ENCODE peak calls at places on chromosome 7, in ten cellular contexts. One of them, this sample, is unnamed.

GRCh38 chr7:19920200-19920599 is 146.8 kb upstream of the TMEM196 start:
- DNase-seq in natural killer cell treated with Interleukin-12 subunit alpha and Interleukin-12 subunit beta and Interleukin-15 and Interleukin-18, amount 100 ng/mL, for 72 hours: no peak
- DNase-seq in fibroblast of mammary gland: peak
- DNase-seq in HCEC 1CT: peak
- DNase-seq in stimulated activated CD8-positive, alpha-beta memory T cell treated with anti-CD3 and anti-CD28 coated beads, Interleukin-7, amount 100 ng/mL, for 24 hours: no peak
- DNase-seq in RPMI8226: no peak
- DNase-seq in GM20000: no peak
- DNase-seq in right atrium auricular region: no peak
- DNase-seq in left colon: no peak
- DNase-seq in mammary epithelial cell: no peak
- DNase-seq in this sample: no peak

GRCh38 chr7:73828107-73828803 is 2.5 kb upstream of the CLDN4 start:
- DNase-seq in natural killer cell treated with Interleukin-12 subunit alpha and Interleukin-12 subunit beta and Interleukin-15 and Interleukin-18, amount 100 ng/mL, for 72 hours: peak
- DNase-seq in fibroblast of mammary gland: peak
- DNase-seq in HCEC 1CT: peak
- DNase-seq in stimulated activated CD8-positive, alpha-beta memory T cell treated with anti-CD3 and anti-CD28 coated beads, Interleukin-7, amount 100 ng/mL, for 24 hours: no peak
- DNase-seq in RPMI8226: no peak
- DNase-seq in GM20000: no peak
- DNase-seq in right atrium auricular region: no peak
- DNase-seq in left colon: peak
- DNase-seq in mammary epithelial cell: peak
- DNase-seq in this sample: peak

GRCh38 chr7:120990468-120991118 is 2.1 kb downstream of the CPED1 start:
- DNase-seq in natural killer cell treated with Interleukin-12 subunit alpha and Interleukin-12 subunit beta and Interleukin-15 and Interleukin-18, amount 100 ng/mL, for 72 hours: no peak
- DNase-seq in fibroblast of mammary gland: no peak
- DNase-seq in HCEC 1CT: peak
- DNase-seq in stimulated activated CD8-positive, alpha-beta memory T cell treated with anti-CD3 and anti-CD28 coated beads, Interleukin-7, amount 100 ng/mL, for 24 hours: no peak
- DNase-seq in RPMI8226: peak
- DNase-seq in GM20000: no peak
- DNase-seq in right atrium auricular region: no peak
- DNase-seq in left colon: no peak
- DNase-seq in mammary epithelial cell: no peak
- DNase-seq in this sample: no peak

GRCh38 chr7:114922151-114922651 is 307 bp downstream of the MDFIC start:
- DNase-seq in natural killer cell treated with Interleukin-12 subunit alpha and Interleukin-12 subunit beta and Interleukin-15 and Interleukin-18, amount 100 ng/mL, for 72 hours: peak
- DNase-seq in fibroblast of mammary gland: peak
- DNase-seq in HCEC 1CT: peak
- DNase-seq in stimulated activated CD8-positive, alpha-beta memory T cell treated with anti-CD3 and anti-CD28 coated beads, Interleukin-7, amount 100 ng/mL, for 24 hours: peak
- DNase-seq in RPMI8226: peak
- DNase-seq in GM20000: peak
- DNase-seq in right atrium auricular region: peak
- DNase-seq in left colon: peak
- DNase-seq in mammary epithelial cell: peak
- DNase-seq in this sample: peak

GRCh38 chr7:130286881-130287280 is 6.1 kb upstream of the CPA4 start:
- DNase-seq in natural killer cell treated with Interleukin-12 subunit alpha and Interleukin-12 subunit beta and Interleukin-15 and Interleukin-18, amount 100 ng/mL, for 72 hours: no peak
- DNase-seq in fibroblast of mammary gland: no peak
- DNase-seq in HCEC 1CT: no peak
- DNase-seq in stimulated activated CD8-positive, alpha-beta memory T cell treated with anti-CD3 and anti-CD28 coated beads, Interleukin-7, amount 100 ng/mL, for 24 hours: no peak
- DNase-seq in RPMI8226: peak
- DNase-seq in GM20000: no peak
- DNase-seq in right atrium auricular region: no peak
- DNase-seq in left colon: no peak
- DNase-seq in mammary epithelial cell: peak
- DNase-seq in this sample: no peak

GRCh38 chr7:42263971-42264370 is 27.0 kb upstream of the GLI3 start:
- DNase-seq in natural killer cell treated with Interleukin-12 subunit alpha and Interleukin-12 subunit beta and Interleukin-15 and Interleukin-18, amount 100 ng/mL, for 72 hours: no peak
- DNase-seq in fibroblast of mammary gland: no peak
- DNase-seq in HCEC 1CT: no peak
- DNase-seq in stimulated activated CD8-positive, alpha-beta memory T cell treated with anti-CD3 and anti-CD28 coated beads, Interleukin-7, amount 100 ng/mL, for 24 hours: no peak
- DNase-seq in RPMI8226: peak
- DNase-seq in GM20000: no peak
- DNase-seq in right atrium auricular region: no peak
- DNase-seq in left colon: no peak
- DNase-seq in mammary epithelial cell: no peak
- DNase-seq in this sample: no peak

GRCh38 chr7:70787275-70787674 is 344.7 kb upstream of the GALNT17 start:
- DNase-seq in natural killer cell treated with Interleukin-12 subunit alpha and Interleukin-12 subunit beta and Interleukin-15 and Interleukin-18, amount 100 ng/mL, for 72 hours: no peak
- DNase-seq in fibroblast of mammary gland: no peak
- DNase-seq in HCEC 1CT: no peak
- DNase-seq in stimulated activated CD8-positive, alpha-beta memory T cell treated with anti-CD3 and anti-CD28 coated beads, Interleukin-7, amount 100 ng/mL, for 24 hours: no peak
- DNase-seq in RPMI8226: no peak
- DNase-seq in GM20000: no peak
- DNase-seq in right atrium auricular region: no peak
- DNase-seq in left colon: no peak
- DNase-seq in mammary epithelial cell: no peak
- DNase-seq in this sample: no peak

GRCh38 chr7:130367836-130368235 is 12.5 kb upstream of the CPA1 start:
- DNase-seq in natural killer cell treated with Interleukin-12 subunit alpha and Interleukin-12 subunit beta and Interleukin-15 and Interleukin-18, amount 100 ng/mL, for 72 hours: no peak
- DNase-seq in fibroblast of mammary gland: no peak
- DNase-seq in HCEC 1CT: no peak
- DNase-seq in stimulated activated CD8-positive, alpha-beta memory T cell treated with anti-CD3 and anti-CD28 coated beads, Interleukin-7, amount 100 ng/mL, for 24 hours: no peak
- DNase-seq in RPMI8226: no peak
- DNase-seq in GM20000: no peak
- DNase-seq in right atrium auricular region: no peak
- DNase-seq in left colon: no peak
- DNase-seq in mammary epithelial cell: no peak
- DNase-seq in this sample: no peak

GRCh38 chr7:101924171-101924570 is 106.7 kb downstream of the CUX1 start:
- DNase-seq in natural killer cell treated with Interleukin-12 subunit alpha and Interleukin-12 subunit beta and Interleukin-15 and Interleukin-18, amount 100 ng/mL, for 72 hours: peak
- DNase-seq in fibroblast of mammary gland: peak
- DNase-seq in HCEC 1CT: peak
- DNase-seq in stimulated activated CD8-positive, alpha-beta memory T cell treated with anti-CD3 and anti-CD28 coated beads, Interleukin-7, amount 100 ng/mL, for 24 hours: no peak
- DNase-seq in RPMI8226: no peak
- DNase-seq in GM20000: no peak
- DNase-seq in right atrium auricular region: no peak
- DNase-seq in left colon: no peak
- DNase-seq in mammary epithelial cell: no peak
- DNase-seq in this sample: no peak

GRCh38 chr7:50962962-50963374 is 180.3 kb upstream of the GRB10 start:
- DNase-seq in natural killer cell treated with Interleukin-12 subunit alpha and Interleukin-12 subunit beta and Interleukin-15 and Interleukin-18, amount 100 ng/mL, for 72 hours: no peak
- DNase-seq in fibroblast of mammary gland: peak
- DNase-seq in HCEC 1CT: no peak
- DNase-seq in stimulated activated CD8-positive, alpha-beta memory T cell treated with anti-CD3 and anti-CD28 coated beads, Interleukin-7, amount 100 ng/mL, for 24 hours: no peak
- DNase-seq in RPMI8226: peak
- DNase-seq in GM20000: no peak
- DNase-seq in right atrium auricular region: no peak
- DNase-seq in left colon: peak
- DNase-seq in mammary epithelial cell: peak
- DNase-seq in this sample: peak

GRCh38 chr7:10022957-10023356 is 950.7 kb upstream of the PHF14 start:
- DNase-seq in natural killer cell treated with Interleukin-12 subunit alpha and Interleukin-12 subunit beta and Interleukin-15 and Interleukin-18, amount 100 ng/mL, for 72 hours: no peak
- DNase-seq in fibroblast of mammary gland: no peak
- DNase-seq in HCEC 1CT: no peak
- DNase-seq in stimulated activated CD8-positive, alpha-beta memory T cell treated with anti-CD3 and anti-CD28 coated beads, Interleukin-7, amount 100 ng/mL, for 24 hours: no peak
- DNase-seq in RPMI8226: no peak
- DNase-seq in GM20000: no peak
- DNase-seq in right atrium auricular region: no peak
- DNase-seq in left colon: no peak
- DNase-seq in mammary epithelial cell: no peak
- DNase-seq in this sample: peak

GRCh38 chr7:131636092-131636491 is 79.7 kb upstream of the PODXL start:
- DNase-seq in natural killer cell treated with Interleukin-12 subunit alpha and Interleukin-12 subunit beta and Interleukin-15 and Interleukin-18, amount 100 ng/mL, for 72 hours: no peak
- DNase-seq in fibroblast of mammary gland: no peak
- DNase-seq in HCEC 1CT: no peak
- DNase-seq in stimulated activated CD8-positive, alpha-beta memory T cell treated with anti-CD3 and anti-CD28 coated beads, Interleukin-7, amount 100 ng/mL, for 24 hours: no peak
- DNase-seq in RPMI8226: no peak
- DNase-seq in GM20000: no peak
- DNase-seq in right atrium auricular region: peak
- DNase-seq in left colon: no peak
- DNase-seq in mammary epithelial cell: no peak
- DNase-seq in this sample: no peak

GRCh38 chr7:103540986-103541385 is 95.0 kb upstream of the SLC26A5 start:
- DNase-seq in natural killer cell treated with Interleukin-12 subunit alpha and Interleukin-12 subunit beta and Interleukin-15 and Interleukin-18, amount 100 ng/mL, for 72 hours: no peak
- DNase-seq in fibroblast of mammary gland: no peak
- DNase-seq in HCEC 1CT: no peak
- DNase-seq in stimulated activated CD8-positive, alpha-beta memory T cell treated with anti-CD3 and anti-CD28 coated beads, Interleukin-7, amount 100 ng/mL, for 24 hours: no peak
- DNase-seq in RPMI8226: no peak
- DNase-seq in GM20000: no peak
- DNase-seq in right atrium auricular region: no peak
- DNase-seq in left colon: no peak
- DNase-seq in mammary epithelial cell: no peak
- DNase-seq in this sample: peak

GRCh38 chr7:17299477-17299991 is 1.1 kb downstream of the AHR start:
- DNase-seq in natural killer cell treated with Interleukin-12 subunit alpha and Interleukin-12 subunit beta and Interleukin-15 and Interleukin-18, amount 100 ng/mL, for 72 hours: no peak
- DNase-seq in fibroblast of mammary gland: no peak
- DNase-seq in HCEC 1CT: peak
- DNase-seq in stimulated activated CD8-positive, alpha-beta memory T cell treated with anti-CD3 and anti-CD28 coated beads, Interleukin-7, amount 100 ng/mL, for 24 hours: no peak
- DNase-seq in RPMI8226: peak
- DNase-seq in GM20000: peak
- DNase-seq in right atrium auricular region: no peak
- DNase-seq in left colon: peak
- DNase-seq in mammary epithelial cell: peak
- DNase-seq in this sample: no peak

GRCh38 chr7:30918676-30919075 is 7.0 kb downstream of the AQP1 start:
- DNase-seq in natural killer cell treated with Interleukin-12 subunit alpha and Interleukin-12 subunit beta and Interleukin-15 and Interleukin-18, amount 100 ng/mL, for 72 hours: no peak
- DNase-seq in fibroblast of mammary gland: no peak
- DNase-seq in HCEC 1CT: no peak
- DNase-seq in stimulated activated CD8-positive, alpha-beta memory T cell treated with anti-CD3 and anti-CD28 coated beads, Interleukin-7, amount 100 ng/mL, for 24 hours: no peak
- DNase-seq in RPMI8226: no peak
- DNase-seq in GM20000: no peak
- DNase-seq in right atrium auricular region: no peak
- DNase-seq in left colon: no peak
- DNase-seq in mammary epithelial cell: no peak
- DNase-seq in this sample: no peak

GRCh38 chr7:148264933-148265557 is 325.5 kb upstream of the C7orf33 start:
- DNase-seq in natural killer cell treated with Interleukin-12 subunit alpha and Interleukin-12 subunit beta and Interleukin-15 and Interleukin-18, amount 100 ng/mL, for 72 hours: no peak
- DNase-seq in fibroblast of mammary gland: peak
- DNase-seq in HCEC 1CT: peak
- DNase-seq in stimulated activated CD8-positive, alpha-beta memory T cell treated with anti-CD3 and anti-CD28 coated beads, Interleukin-7, amount 100 ng/mL, for 24 hours: no peak
- DNase-seq in RPMI8226: peak
- DNase-seq in GM20000: peak
- DNase-seq in right atrium auricular region: no peak
- DNase-seq in left colon: no peak
- DNase-seq in mammary epithelial cell: peak
- DNase-seq in this sample: no peak

GRCh38 chr7:14191686-14192098 is 202.2 kb upstream of the ETV1 start:
- DNase-seq in natural killer cell treated with Interleukin-12 subunit alpha and Interleukin-12 subunit beta and Interleukin-15 and Interleukin-18, amount 100 ng/mL, for 72 hours: no peak
- DNase-seq in fibroblast of mammary gland: peak
- DNase-seq in HCEC 1CT: peak
- DNase-seq in stimulated activated CD8-positive, alpha-beta memory T cell treated with anti-CD3 and anti-CD28 coated beads, Interleukin-7, amount 100 ng/mL, for 24 hours: no peak
- DNase-seq in RPMI8226: no peak
- DNase-seq in GM20000: no peak
- DNase-seq in right atrium auricular region: no peak
- DNase-seq in left colon: no peak
- DNase-seq in mammary epithelial cell: peak
- DNase-seq in this sample: no peak

GRCh38 chr7:19470031-19470430 is 238.8 kb downstream of the POLR1F start:
- DNase-seq in natural killer cell treated with Interleukin-12 subunit alpha and Interleukin-12 subunit beta and Interleukin-15 and Interleukin-18, amount 100 ng/mL, for 72 hours: no peak
- DNase-seq in fibroblast of mammary gland: peak
- DNase-seq in HCEC 1CT: peak
- DNase-seq in stimulated activated CD8-positive, alpha-beta memory T cell treated with anti-CD3 and anti-CD28 coated beads, Interleukin-7, amount 100 ng/mL, for 24 hours: no peak
- DNase-seq in RPMI8226: no peak
- DNase-seq in GM20000: no peak
- DNase-seq in right atrium auricular region: no peak
- DNase-seq in left colon: no peak
- DNase-seq in mammary epithelial cell: no peak
- DNase-seq in this sample: no peak

GRCh38 chr7:141654551-141654950 is 47.4 kb downstream of the DENND11 start:
- DNase-seq in natural killer cell treated with Interleukin-12 subunit alpha and Interleukin-12 subunit beta and Interleukin-15 and Interleukin-18, amount 100 ng/mL, for 72 hours: no peak
- DNase-seq in fibroblast of mammary gland: peak
- DNase-seq in HCEC 1CT: peak
- DNase-seq in stimulated activated CD8-positive, alpha-beta memory T cell treated with anti-CD3 and anti-CD28 coated beads, Interleukin-7, amount 100 ng/mL, for 24 hours: no peak
- DNase-seq in RPMI8226: peak
- DNase-seq in GM20000: peak
- DNase-seq in right atrium auricular region: no peak
- DNase-seq in left colon: peak
- DNase-seq in mammary epithelial cell: peak
- DNase-seq in this sample: peak

GRCh38 chr7:71604818-71605414 is 473.0 kb downstream of the GALNT17 start:
- DNase-seq in natural killer cell treated with Interleukin-12 subunit alpha and Interleukin-12 subunit beta and Interleukin-15 and Interleukin-18, amount 100 ng/mL, for 72 hours: no peak
- DNase-seq in fibroblast of mammary gland: no peak
- DNase-seq in HCEC 1CT: no peak
- DNase-seq in stimulated activated CD8-positive, alpha-beta memory T cell treated with anti-CD3 and anti-CD28 coated beads, Interleukin-7, amount 100 ng/mL, for 24 hours: no peak
- DNase-seq in RPMI8226: no peak
- DNase-seq in GM20000: no peak
- DNase-seq in right atrium auricular region: no peak
- DNase-seq in left colon: no peak
- DNase-seq in mammary epithelial cell: no peak
- DNase-seq in this sample: no peak

GRCh38 chr7:45594780-45595535 is 20.8 kb downstream of the ADCY1 start:
- DNase-seq in natural killer cell treated with Interleukin-12 subunit alpha and Interleukin-12 subunit beta and Interleukin-15 and Interleukin-18, amount 100 ng/mL, for 72 hours: peak
- DNase-seq in fibroblast of mammary gland: no peak
- DNase-seq in HCEC 1CT: no peak
- DNase-seq in stimulated activated CD8-positive, alpha-beta memory T cell treated with anti-CD3 and anti-CD28 coated beads, Interleukin-7, amount 100 ng/mL, for 24 hours: no peak
- DNase-seq in RPMI8226: no peak
- DNase-seq in GM20000: no peak
- DNase-seq in right atrium auricular region: peak
- DNase-seq in left colon: no peak
- DNase-seq in mammary epithelial cell: no peak
- DNase-seq in this sample: no peak

GRCh38 chr7:45689011-45689796 is 115.0 kb downstream of the ADCY1 start:
- DNase-seq in natural killer cell treated with Interleukin-12 subunit alpha and Interleukin-12 subunit beta and Interleukin-15 and Interleukin-18, amount 100 ng/mL, for 72 hours: no peak
- DNase-seq in fibroblast of mammary gland: peak
- DNase-seq in HCEC 1CT: peak
- DNase-seq in stimulated activated CD8-positive, alpha-beta memory T cell treated with anti-CD3 and anti-CD28 coated beads, Interleukin-7, amount 100 ng/mL, for 24 hours: no peak
- DNase-seq in RPMI8226: no peak
- DNase-seq in GM20000: no peak
- DNase-seq in right atrium auricular region: peak
- DNase-seq in left colon: no peak
- DNase-seq in mammary epithelial cell: peak
- DNase-seq in this sample: no peak

GRCh38 chr7:140079121-140079536 is 16.4 kb upstream of the PARP12 start:
- DNase-seq in natural killer cell treated with Interleukin-12 subunit alpha and Interleukin-12 subunit beta and Interleukin-15 and Interleukin-18, amount 100 ng/mL, for 72 hours: no peak
- DNase-seq in fibroblast of mammary gland: peak
- DNase-seq in HCEC 1CT: peak
- DNase-seq in stimulated activated CD8-positive, alpha-beta memory T cell treated with anti-CD3 and anti-CD28 coated beads, Interleukin-7, amount 100 ng/mL, for 24 hours: no peak
- DNase-seq in RPMI8226: peak
- DNase-seq in GM20000: no peak
- DNase-seq in right atrium auricular region: no peak
- DNase-seq in left colon: no peak
- DNase-seq in mammary epithelial cell: peak
- DNase-seq in this sample: no peak

GRCh38 chr7:96342036-96342435 is 20.1 kb upstream of the SLC25A13 start:
- DNase-seq in natural killer cell treated with Interleukin-12 subunit alpha and Interleukin-12 subunit beta and Interleukin-15 and Interleukin-18, amount 100 ng/mL, for 72 hours: no peak
- DNase-seq in fibroblast of mammary gland: no peak
- DNase-seq in HCEC 1CT: no peak
- DNase-seq in stimulated activated CD8-positive, alpha-beta memory T cell treated with anti-CD3 and anti-CD28 coated beads, Interleukin-7, amount 100 ng/mL, for 24 hours: no peak
- DNase-seq in RPMI8226: no peak
- DNase-seq in GM20000: no peak
- DNase-seq in right atrium auricular region: no peak
- DNase-seq in left colon: no peak
- DNase-seq in mammary epithelial cell: no peak
- DNase-seq in this sample: no peak

GRCh38 chr7:149529136-149529718 is 31.6 kb upstream of the ZNF746 start:
- DNase-seq in natural killer cell treated with Interleukin-12 subunit alpha and Interleukin-12 subunit beta and Interleukin-15 and Interleukin-18, amount 100 ng/mL, for 72 hours: no peak
- DNase-seq in fibroblast of mammary gland: peak
- DNase-seq in HCEC 1CT: no peak
- DNase-seq in stimulated activated CD8-positive, alpha-beta memory T cell treated with anti-CD3 and anti-CD28 coated beads, Interleukin-7, amount 100 ng/mL, for 24 hours: no peak
- DNase-seq in RPMI8226: no peak
- DNase-seq in GM20000: no peak
- DNase-seq in right atrium auricular region: no peak
- DNase-seq in left colon: no peak
- DNase-seq in mammary epithelial cell: no peak
- DNase-seq in this sample: no peak

GRCh38 chr7:19413444-19413965 is 268.3 kb upstream of the FERD3L start:
- DNase-seq in natural killer cell treated with Interleukin-12 subunit alpha and Interleukin-12 subunit beta and Interleukin-15 and Interleukin-18, amount 100 ng/mL, for 72 hours: no peak
- DNase-seq in fibroblast of mammary gland: no peak
- DNase-seq in HCEC 1CT: peak
- DNase-seq in stimulated activated CD8-positive, alpha-beta memory T cell treated with anti-CD3 and anti-CD28 coated beads, Interleukin-7, amount 100 ng/mL, for 24 hours: no peak
- DNase-seq in RPMI8226: no peak
- DNase-seq in GM20000: no peak
- DNase-seq in right atrium auricular region: no peak
- DNase-seq in left colon: no peak
- DNase-seq in mammary epithelial cell: no peak
- DNase-seq in this sample: no peak

GRCh38 chr7:139479620-139480019 is 3.9 kb downstream of the KLRG2 start:
- DNase-seq in natural killer cell treated with Interleukin-12 subunit alpha and Interleukin-12 subunit beta and Interleukin-15 and Interleukin-18, amount 100 ng/mL, for 72 hours: no peak
- DNase-seq in fibroblast of mammary gland: no peak
- DNase-seq in HCEC 1CT: no peak
- DNase-seq in stimulated activated CD8-positive, alpha-beta memory T cell treated with anti-CD3 and anti-CD28 coated beads, Interleukin-7, amount 100 ng/mL, for 24 hours: no peak
- DNase-seq in RPMI8226: no peak
- DNase-seq in GM20000: no peak
- DNase-seq in right atrium auricular region: no peak
- DNase-seq in left colon: peak
- DNase-seq in mammary epithelial cell: no peak
- DNase-seq in this sample: no peak

GRCh38 chr7:39510738-39511372 is 55.3 kb upstream of the YAE1 start:
- DNase-seq in natural killer cell treated with Interleukin-12 subunit alpha and Interleukin-12 subunit beta and Interleukin-15 and Interleukin-18, amount 100 ng/mL, for 72 hours: no peak
- DNase-seq in fibroblast of mammary gland: peak
- DNase-seq in HCEC 1CT: peak
- DNase-seq in stimulated activated CD8-positive, alpha-beta memory T cell treated with anti-CD3 and anti-CD28 coated beads, Interleukin-7, amount 100 ng/mL, for 24 hours: no peak
- DNase-seq in RPMI8226: no peak
- DNase-seq in GM20000: no peak
- DNase-seq in right atrium auricular region: no peak
- DNase-seq in left colon: no peak
- DNase-seq in mammary epithelial cell: peak
- DNase-seq in this sample: no peak